ENCODE peak calls at places on chromosome 14, in ten cellular contexts. U, J, S, C, W, H, G, R, P and Q are unnamed samples. For H3K4me1 and H3K27me3, the result is how much of the 10 kb centered on the place peaks cover.

GRCh38 chr14:21866479-21866878 is 192.9 kb upstream of the OR4E1 start:
- DNase-seq in H (no peak), W (no peak), C (no peak), J (peak), S (no peak), P (no peak), R (no peak), U (no peak), G (no peak), Q (no peak)

GRCh38 chr14:89996963-89997362 is 41.2 kb downstream of the TDP1 start:
- DNase-seq in S (no peak), W (no peak), P (no peak), G (no peak), C (no peak), H (no peak), R (no peak), U (no peak), J (no peak), Q (no peak)

GRCh38 chr14:26128931-26129674 is 468.7 kb downstream of the NOVA1 start:
- DNase-seq in S (no peak), C (no peak), R (no peak), P (no peak), W (no peak), U (no peak), H (no peak), J (peak), G (no peak), Q (no peak)

GRCh38 chr14:99522934-99523660 is 41.9 kb downstream of the CCNK start:
- DNase-seq in U (no peak), H (no peak), C (no peak), G (peak), W (no peak), J (no peak), P (no peak), R (peak), S (peak), Q (no peak)

GRCh38 chr14:64388533-64389243 is 535 bp downstream of the MTHFD1 start:
- DNase-seq in C (peak), H (no peak), G (peak), U (peak), R (no peak), P (peak), S (peak), J (peak), W (no peak), Q (no peak)

GRCh38 chr14:33899723-33900341 is 51.0 kb downstream of the EGLN3 start:
- DNase-seq in H (no peak), G (no peak), J (no peak), R (no peak), S (no peak), P (no peak), W (no peak), U (no peak), C (no peak), Q (no peak)

GRCh38 chr14:26597136-26598080 is at the start of gene NOVA1:
- DNase-seq in S (no peak), G (peak), P (no peak), C (no peak), R (peak), J (peak), U (peak), H (peak), W (no peak), Q (no peak)

GRCh38 chr14:67643671-67644070 is 24.0 kb downstream of the ARG2 start:
- DNase-seq in W (no peak), C (no peak), P (no peak), S (no peak), R (no peak), J (no peak), H (no peak), U (no peak), G (no peak), Q (no peak)

GRCh38 chr14:30791522-30792351 is 82.6 kb upstream of the COCH start:
- DNase-seq in J (no peak), G (no peak), U (no peak), H (no peak), R (no peak), S (no peak), C (no peak), W (no peak), P (no peak), Q (no peak)

GRCh38 chr14:44960146-44960545 is 1.6 kb downstream of the KLHL28 start:
- DNase-seq in J (peak), H (no peak), W (no peak), C (peak), U (no peak), G (no peak), P (peak), S (no peak), R (no peak), Q (no peak)

GRCh38 chr14:60931206-60931605 is 49.7 kb downstream of the TRMT5 start:
- DNase-seq in U (no peak), S (no peak), G (peak), W (no peak), J (peak), R (peak), P (no peak), H (no peak), C (no peak), Q (no peak)

GRCh38 chr14:49485290-49485689 is 100.9 kb downstream of the RPS29 start:
- DNase-seq in C (no peak), J (no peak), R (no peak), P (no peak), G (no peak), U (no peak), S (no peak), H (no peak), W (no peak), Q (no peak)

GRCh38 chr14:24416254-24416931 is 13.1 kb downstream of the CBLN3 start:
- DNase-seq in G (no peak), H (no peak), P (no peak), C (no peak), S (no peak), J (no peak), R (no peak), U (no peak), W (no peak), Q (no peak)

GRCh38 chr14:105154476-105154871 is 14.1 kb downstream of the JAG2 start:
- DNase-seq in P (no peak), C (no peak), H (no peak), U (no peak), R (peak), J (peak), G (no peak), S (no peak), W (no peak), Q (no peak)

GRCh38 chr14:96586921-96587822 is 85.0 kb downstream of the PAPOLA start:
- DNase-seq in U (no peak), G (no peak), R (no peak), P (no peak), W (no peak), H (peak), J (no peak), C (no peak), S (no peak), Q (no peak)

GRCh38 chr14:67133595-67134441 is 55.4 kb upstream of the GARIN2 start:
- DNase-seq in S (peak), J (peak), U (no peak), G (no peak), H (no peak), W (no peak), C (no peak), R (no peak), P (no peak), Q (no peak)

GRCh38 chr14:32434880-32435279 is 105.8 kb downstream of the AKAP6 start:
- DNase-seq in G (no peak), H (no peak), C (no peak), P (no peak), R (no peak), U (no peak), W (no peak), S (no peak), J (no peak), Q (no peak)

GRCh38 chr14:90368946-90369721 is 27.7 kb upstream of the CALM1 start:
- DNase-seq in G (peak), U (no peak), H (no peak), C (peak), J (peak), W (no peak), P (peak), R (no peak), S (no peak), Q (no peak)

GRCh38 chr14:22883191-22883976 is at the start of gene REM2:
- DNase-seq in S (no peak), G (no peak), U (no peak), J (no peak), W (no peak), P (no peak), H (no peak), R (no peak), C (no peak), Q (no peak)

GRCh38 chr14:22607291-22607690 is 9.2 kb downstream of the ABHD4 start:
- DNase-seq in S (peak), C (no peak), R (no peak), G (no peak), H (no peak), U (no peak), P (no peak), W (no peak), J (no peak), Q (no peak)

GRCh38 chr14:37992489-37992888 is 215.2 kb upstream of the SSTR1 start:
- DNase-seq in S (no peak), C (no peak), H (no peak), W (no peak), P (no peak), R (no peak), G (no peak), J (no peak), U (no peak), Q (no peak)

GRCh38 chr14:71139058-71139946 is 232.0 kb downstream of the PCNX1 start:
- DNase-seq in H (no peak), S (peak), P (peak), C (peak), J (peak), G (no peak), W (peak), U (peak), R (peak), Q (peak)
- H3K4me1 ChIP-seq in H (under half), S (under half), P (under half), C (under half), J (under half), G (under half), W (under half), U (under half), R (under half), Q (under half)

GRCh38 chr14:73397810-73398209 is 60.5 kb downstream of the NUMB start:
- DNase-seq in G (no peak), U (no peak), S (no peak), P (no peak), W (no peak), R (no peak), J (no peak), C (no peak), H (no peak), Q (no peak)
- H3K27me3 ChIP-seq in G (under half), U (under half), S (under half), P (under half), W (under half), R (under half), J (under half), C (under half), H (under half), Q (under half)

DNA sequence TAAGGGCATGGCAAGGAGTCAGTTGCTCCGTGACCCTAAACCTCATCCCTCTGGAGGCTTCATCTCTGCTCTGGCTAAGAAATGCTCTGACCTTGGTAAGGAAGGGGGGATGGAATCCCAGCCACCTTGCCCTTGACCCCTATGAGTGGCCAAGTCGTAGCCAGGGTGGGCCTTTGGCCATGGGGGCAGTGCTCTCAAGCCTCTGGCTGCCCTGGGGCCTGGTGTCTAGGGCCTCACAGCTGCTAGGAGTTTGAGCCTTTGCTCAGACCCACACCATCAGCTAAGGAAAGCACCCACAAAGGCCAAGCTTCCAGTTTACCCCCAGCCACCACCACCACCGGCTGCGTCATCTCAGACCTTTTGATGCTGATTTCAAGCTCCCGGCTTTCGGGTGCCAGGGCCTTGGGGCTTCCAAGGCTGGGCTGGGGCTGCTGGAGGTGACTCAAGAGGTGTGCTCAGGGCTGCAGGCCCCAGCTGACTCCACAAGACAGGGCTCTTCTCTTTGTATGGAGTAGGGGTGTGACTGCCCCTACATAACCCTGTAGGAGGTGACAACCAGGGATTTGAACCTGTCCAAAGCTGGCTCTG is 3.7 kb downstream of the ASB2 start:
- DNase-seq in C (no peak), R (no peak), W (no peak), H (no peak), J (no peak), G (no peak), P (no peak), S (no peak), U (no peak), Q (no peak)
- H3K4me3 ChIP-seq in C (no peak), R (peak), W (no peak), H (peak), J (no peak), G (no peak), P (no peak), S (no peak), U (no peak), Q (no peak)

GRCh38 chr14:68673464-68673863 is 119.4 kb downstream of the ZFP36L1 start:
- DNase-seq in P (no peak), S (no peak), C (no peak), H (no peak), J (no peak), W (no peak), U (no peak), R (no peak), G (no peak), Q (no peak)

GRCh38 chr14:68676511-68676943 is 116.3 kb downstream of the ZFP36L1 start:
- DNase-seq in G (no peak), W (no peak), R (no peak), P (no peak), J (no peak), C (peak), S (no peak), H (peak), U (no peak), Q (no peak)

GRCh38 chr14:68674538-68675232 is 118.2 kb downstream of the ZFP36L1 start:
- DNase-seq in S (no peak), J (no peak), C (peak), P (no peak), R (no peak), H (peak), U (no peak), W (no peak), G (no peak), Q (no peak)

GRCh38 chr14:68677476-68677875 is 115.4 kb downstream of the ZFP36L1 start:
- DNase-seq in C (no peak), G (no peak), S (no peak), W (no peak), J (no peak), U (no peak), H (peak), R (no peak), P (no peak), Q (no peak)

DNA sequence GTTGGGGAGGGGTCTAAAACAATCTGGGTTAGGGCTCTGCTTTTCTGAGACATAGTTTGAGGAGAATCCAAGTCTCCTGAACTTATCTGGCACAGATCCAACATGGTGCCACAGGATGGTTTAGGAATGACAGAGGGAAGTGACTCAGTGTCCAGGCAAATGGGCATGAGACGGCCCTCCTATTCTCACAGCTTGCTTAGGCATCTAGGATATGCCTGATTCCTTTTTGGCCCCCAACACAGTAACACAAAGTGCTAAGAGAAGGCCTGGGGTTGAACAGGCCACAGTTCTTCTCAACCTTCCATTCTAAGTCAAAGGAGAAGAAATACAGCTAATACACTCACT is 117.7 kb downstream of the ZFP36L1 start:
- DNase-seq in S (no peak), H (peak), G (no peak), W (no peak), C (no peak), U (no peak), P (peak), R (no peak), J (peak), Q (no peak)
- H3K4me1 ChIP-seq in S (under half), H (under half), G (under half), W (under half), C (under half), U (under half), P (under half), R (under half), J (under half), Q (under half)

GRCh38 chr14:101131451-101131916 is 228.0 kb upstream of the RTL1 start:
- DNase-seq in W (no peak), R (peak), P (no peak), J (no peak), U (peak), G (no peak), H (no peak), C (no peak), S (no peak), Q (no peak)
- H3K27me3 ChIP-seq in W (under half), R (under half), P (under half), J (under half), U (under half), G (under half), H (under half), C (under half), S (under half), Q (under half)